ENCODE peak calls at places on chromosomes 11 and 22, in nine cellular contexts. One of them, this sample, is unnamed.

GRCh38 chr11:41660585-41660984 is 201.1 kb upstream of the LRRC4C start:
- DNase-seq in HT-29: peak; percentile 12
- DNase-seq in MV-4-11: peak; percentile 25
- DNase-seq in smooth muscle cell of the brain vasculature: no peak
- DNase-seq in AG09319: no peak
- DNase-seq in NCI-H748 treated with DMSO at 0.1 percent for 48 hours: no peak
- DNase-seq in NCI-H1417: no peak
- DNase-seq in T-helper 2 cell: no peak
- DNase-seq in AG20443: no peak
- DNase-seq in this sample: no peak

GRCh38 chr11:88480217-88480616 is 142.7 kb upstream of the CTSC start:
- DNase-seq in MV-4-11: no peak
- DNase-seq in HT-29: no peak
- DNase-seq in NCI-H1417: no peak
- DNase-seq in smooth muscle cell of the brain vasculature: no peak
- DNase-seq in NCI-H748 treated with DMSO at 0.1 percent for 48 hours: no peak
- DNase-seq in T-helper 2 cell: no peak
- DNase-seq in AG09319: peak; percentile 71
- DNase-seq in AG20443: peak; percentile 63
- DNase-seq in this sample: no peak

GRCh38 chr11:100923555-100923954 is 206.1 kb downstream of the PGR start:
- DNase-seq in AG20443: peak; percentile 14
- DNase-seq in NCI-H1417: no peak
- DNase-seq in NCI-H748 treated with DMSO at 0.1 percent for 48 hours: no peak
- DNase-seq in HT-29: no peak
- DNase-seq in AG09319: no peak
- DNase-seq in T-helper 2 cell: no peak
- DNase-seq in MV-4-11: no peak
- DNase-seq in smooth muscle cell of the brain vasculature: peak; percentile 46
- DNase-seq in this sample: peak; percentile 42

GRCh38 chr11:70851907-70852306 is 400.5 kb downstream of the SHANK2 start:
- DNase-seq in HT-29: no peak
- DNase-seq in AG20443: no peak
- DNase-seq in MV-4-11: no peak
- DNase-seq in NCI-H748 treated with DMSO at 0.1 percent for 48 hours: no peak
- DNase-seq in T-helper 2 cell: no peak
- DNase-seq in smooth muscle cell of the brain vasculature: no peak
- DNase-seq in AG09319: no peak
- DNase-seq in NCI-H1417: no peak
- DNase-seq in this sample: no peak

GRCh38 chr22:49824185-49824925 is 3.3 kb downstream of the BRD1 start:
- DNase-seq in AG09319: no peak
- DNase-seq in NCI-H748 treated with DMSO at 0.1 percent for 48 hours: no peak
- DNase-seq in AG20443: no peak
- DNase-seq in HT-29: no peak
- DNase-seq in T-helper 2 cell: no peak
- DNase-seq in NCI-H1417: no peak
- DNase-seq in smooth muscle cell of the brain vasculature: no peak
- DNase-seq in MV-4-11: no peak
- DNase-seq in this sample: no peak

GRCh38 chr11:92556435-92556834 is 331.8 kb downstream of the FAT3 start:
- DNase-seq in AG20443: no peak
- DNase-seq in HT-29: peak; percentile 44
- DNase-seq in AG09319: no peak
- DNase-seq in MV-4-11: no peak
- DNase-seq in smooth muscle cell of the brain vasculature: peak; percentile 2
- DNase-seq in NCI-H1417: no peak
- DNase-seq in NCI-H748 treated with DMSO at 0.1 percent for 48 hours: no peak
- DNase-seq in T-helper 2 cell: no peak
- DNase-seq in this sample: no peak

GRCh38 chr11:98107736-98108135 is 913.0 kb upstream of the CNTN5 start:
- DNase-seq in AG09319: no peak
- DNase-seq in AG20443: no peak
- DNase-seq in NCI-H748 treated with DMSO at 0.1 percent for 48 hours: peak; percentile 40
- DNase-seq in MV-4-11: no peak
- DNase-seq in HT-29: no peak
- DNase-seq in smooth muscle cell of the brain vasculature: no peak
- DNase-seq in T-helper 2 cell: no peak
- DNase-seq in NCI-H1417: peak; percentile 2
- DNase-seq in this sample: no peak

GRCh38 chr11:9745411-9746211 is 81.7 kb downstream of the SWAP70 start:
- DNase-seq in AG20443: no peak
- DNase-seq in smooth muscle cell of the brain vasculature: no peak
- DNase-seq in AG09319: no peak
- DNase-seq in HT-29: no peak
- DNase-seq in MV-4-11: peak; percentile 76
- DNase-seq in NCI-H748 treated with DMSO at 0.1 percent for 48 hours: no peak
- DNase-seq in NCI-H1417: no peak
- DNase-seq in T-helper 2 cell: no peak
- DNase-seq in this sample: no peak

GRCh38 chr11:43895601-43896000 is 15.0 kb downstream of the ALKBH3 start:
- DNase-seq in AG20443: no peak
- DNase-seq in smooth muscle cell of the brain vasculature: no peak
- DNase-seq in HT-29: no peak
- DNase-seq in NCI-H1417: no peak
- DNase-seq in AG09319: no peak
- DNase-seq in NCI-H748 treated with DMSO at 0.1 percent for 48 hours: no peak
- DNase-seq in T-helper 2 cell: no peak
- DNase-seq in MV-4-11: no peak
- DNase-seq in this sample: no peak

GRCh38 chr11:73478737-73479347 is 102.6 kb downstream of the RELT start:
- DNase-seq in NCI-H748 treated with DMSO at 0.1 percent for 48 hours: peak; percentile 16
- DNase-seq in smooth muscle cell of the brain vasculature: no peak
- DNase-seq in MV-4-11: peak; percentile 6
- DNase-seq in NCI-H1417: peak; percentile 22
- DNase-seq in HT-29: peak; percentile 70
- DNase-seq in AG20443: peak; percentile 68
- DNase-seq in T-helper 2 cell: no peak
- DNase-seq in AG09319: no peak
- DNase-seq in this sample: no peak

GRCh38 chr22:26285632-26286031 is 116.4 kb downstream of the SEZ6L start:
- DNase-seq in MV-4-11: no peak
- DNase-seq in AG09319: no peak
- DNase-seq in T-helper 2 cell: no peak
- DNase-seq in smooth muscle cell of the brain vasculature: no peak
- DNase-seq in AG20443: no peak
- DNase-seq in NCI-H1417: no peak
- DNase-seq in HT-29: no peak
- DNase-seq in NCI-H748 treated with DMSO at 0.1 percent for 48 hours: no peak
- DNase-seq in this sample: no peak

GRCh38 chr11:121696177-121696863 is 243.6 kb upstream of the SORL1-AS1 start:
- DNase-seq in MV-4-11: no peak
- DNase-seq in T-helper 2 cell: no peak
- DNase-seq in smooth muscle cell of the brain vasculature: no peak
- DNase-seq in AG09319: no peak
- DNase-seq in AG20443: no peak
- DNase-seq in NCI-H748 treated with DMSO at 0.1 percent for 48 hours: no peak
- DNase-seq in HT-29: no peak
- DNase-seq in NCI-H1417: no peak
- DNase-seq in this sample: no peak

GRCh38 chr11:120590472-120590871 is 78.9 kb downstream of the GRIK4 start:
- DNase-seq in T-helper 2 cell: no peak
- DNase-seq in NCI-H1417: no peak
- DNase-seq in smooth muscle cell of the brain vasculature: no peak
- DNase-seq in NCI-H748 treated with DMSO at 0.1 percent for 48 hours: no peak
- DNase-seq in HT-29: no peak
- DNase-seq in MV-4-11: no peak
- DNase-seq in AG20443: no peak
- DNase-seq in AG09319: no peak
- DNase-seq in this sample: no peak

GRCh38 chr11:76236092-76237026 is 30.1 kb upstream of the WNT11 start:
- DNase-seq in AG09319: no peak
- DNase-seq in T-helper 2 cell: peak; percentile 10
- DNase-seq in NCI-H748 treated with DMSO at 0.1 percent for 48 hours: peak; percentile 24
- DNase-seq in AG20443: peak; percentile 70
- DNase-seq in MV-4-11: peak; percentile 52
- DNase-seq in HT-29: peak; percentile 78
- DNase-seq in NCI-H1417: peak; percentile 25
- DNase-seq in smooth muscle cell of the brain vasculature: no peak
- DNase-seq in this sample: peak; percentile 30

GRCh38 chr11:127485541-127485940 is 485.0 kb upstream of the KIRREL3 start:
- DNase-seq in T-helper 2 cell: no peak
- DNase-seq in NCI-H1417: no peak
- DNase-seq in MV-4-11: no peak
- DNase-seq in smooth muscle cell of the brain vasculature: no peak
- DNase-seq in NCI-H748 treated with DMSO at 0.1 percent for 48 hours: no peak
- DNase-seq in AG20443: no peak
- DNase-seq in AG09319: no peak
- DNase-seq in HT-29: no peak
- DNase-seq in this sample: no peak

GRCh38 chr11:94729352-94729751 is 38.8 kb upstream of the AMOTL1 start:
- DNase-seq in HT-29: no peak
- DNase-seq in AG09319: no peak
- DNase-seq in MV-4-11: no peak
- DNase-seq in NCI-H748 treated with DMSO at 0.1 percent for 48 hours: no peak
- DNase-seq in NCI-H1417: no peak
- DNase-seq in AG20443: no peak
- DNase-seq in smooth muscle cell of the brain vasculature: no peak
- DNase-seq in T-helper 2 cell: no peak
- DNase-seq in this sample: no peak

GRCh38 chr22:22061085-22062077 is 78.8 kb upstream of the TOP3B start:
- DNase-seq in smooth muscle cell of the brain vasculature: no peak
- DNase-seq in NCI-H1417: peak; percentile 5
- DNase-seq in T-helper 2 cell: no peak
- DNase-seq in MV-4-11: peak; percentile 92
- DNase-seq in NCI-H748 treated with DMSO at 0.1 percent for 48 hours: no peak
- DNase-seq in AG20443: peak; percentile 75
- DNase-seq in AG09319: peak; percentile 49
- DNase-seq in HT-29: peak; percentile 13
- DNase-seq in this sample: no peak

GRCh38 chr11:103587951-103588788 is 448.3 kb upstream of the DDI1 start:
- DNase-seq in T-helper 2 cell: no peak
- DNase-seq in MV-4-11: no peak
- DNase-seq in AG20443: no peak
- DNase-seq in AG09319: no peak
- DNase-seq in NCI-H1417: peak; percentile 72
- DNase-seq in NCI-H748 treated with DMSO at 0.1 percent for 48 hours: peak; percentile 58
- DNase-seq in HT-29: no peak
- DNase-seq in smooth muscle cell of the brain vasculature: no peak
- DNase-seq in this sample: no peak

GRCh38 chr11:122748968-122749687 is 89.2 kb upstream of the CRTAM start:
- DNase-seq in AG20443: peak; percentile 88
- DNase-seq in MV-4-11: peak; percentile 95
- DNase-seq in NCI-H1417: no peak
- DNase-seq in NCI-H748 treated with DMSO at 0.1 percent for 48 hours: no peak
- DNase-seq in AG09319: peak; percentile 23
- DNase-seq in T-helper 2 cell: peak; percentile 39
- DNase-seq in smooth muscle cell of the brain vasculature: no peak
- DNase-seq in HT-29: no peak
- DNase-seq in this sample: no peak

GRCh38 chr11:33723238-33723881 is 12.9 kb downstream of the CD59 start:
- DNase-seq in smooth muscle cell of the brain vasculature: peak; percentile 61
- DNase-seq in T-helper 2 cell: no peak
- DNase-seq in NCI-H748 treated with DMSO at 0.1 percent for 48 hours: no peak
- DNase-seq in NCI-H1417: no peak
- DNase-seq in MV-4-11: peak; percentile 63
- DNase-seq in AG20443: peak; percentile 79
- DNase-seq in HT-29: no peak
- DNase-seq in AG09319: peak; percentile 83
- DNase-seq in this sample: no peak

GRCh38 chr11:12673924-12674570 is at the start of gene TEAD1:
- DNase-seq in HT-29: peak; percentile 98
- DNase-seq in MV-4-11: no peak
- DNase-seq in NCI-H748 treated with DMSO at 0.1 percent for 48 hours: peak; percentile 87
- DNase-seq in AG20443: peak; percentile 99
- DNase-seq in NCI-H1417: peak; percentile 98
- DNase-seq in smooth muscle cell of the brain vasculature: peak; percentile 87
- DNase-seq in T-helper 2 cell: peak; percentile 78
- DNase-seq in AG09319: peak; percentile 93
- DNase-seq in this sample: peak; percentile 83

GRCh38 chr11:85627332-85627997 is at the start of gene DLG2:
- DNase-seq in HT-29: peak; percentile 56
- DNase-seq in smooth muscle cell of the brain vasculature: no peak
- DNase-seq in AG09319: no peak
- DNase-seq in AG20443: peak; percentile 46
- DNase-seq in T-helper 2 cell: no peak
- DNase-seq in MV-4-11: no peak
- DNase-seq in NCI-H748 treated with DMSO at 0.1 percent for 48 hours: peak; percentile 18
- DNase-seq in NCI-H1417: peak; percentile 26
- DNase-seq in this sample: no peak

GRCh38 chr11:133956650-133957633 is at the start of gene IGSF9B:
- DNase-seq in AG09319: peak; percentile 18
- DNase-seq in NCI-H748 treated with DMSO at 0.1 percent for 48 hours: peak; percentile 70
- DNase-seq in smooth muscle cell of the brain vasculature: no peak
- DNase-seq in NCI-H1417: peak; percentile 95
- DNase-seq in AG20443: peak; percentile 98
- DNase-seq in HT-29: peak; percentile 94
- DNase-seq in MV-4-11: no peak
- DNase-seq in T-helper 2 cell: peak; percentile 89
- DNase-seq in this sample: no peak

GRCh38 chr11:106409681-106410080 is 332.2 kb downstream of the AASDHPPT start:
- DNase-seq in AG09319: no peak
- DNase-seq in MV-4-11: no peak
- DNase-seq in T-helper 2 cell: no peak
- DNase-seq in AG20443: no peak
- DNase-seq in NCI-H1417: no peak
- DNase-seq in NCI-H748 treated with DMSO at 0.1 percent for 48 hours: no peak
- DNase-seq in smooth muscle cell of the brain vasculature: no peak
- DNase-seq in HT-29: no peak
- DNase-seq in this sample: no peak

This sample was measured in brain pericyte.